ENCODE peak calls at places on chromosomes 7 and 10, in ten cellular contexts. R, I, M, T, N, X, C, A, G and Q are unnamed samples.
A peak's percentile ranks its signal among the peaks of the same experiment; 100 is the strongest.

GRCh38 chr10:6348091-6348862 is 145.5 kb downstream of the PFKFB3 start:
- DNase-seq in X (no peak), A (peak; percentile 34), R (peak; percentile 55), T (no peak), M (no peak), G (no peak), I (peak; percentile 1), N (peak; percentile 74), C (peak; percentile 51), Q (no peak)

GRCh38 chr7:148149730-148150129 is 440.8 kb upstream of the C7orf33 start:
- DNase-seq in C (no peak), N (no peak), I (no peak), M (no peak), R (no peak), G (no peak), A (no peak), T (no peak), X (no peak), Q (no peak)

GRCh38 chr10:122490786-122491680 is 29.7 kb downstream of the HTRA1 start:
- DNase-seq in M (no peak), C (peak; percentile 30), G (no peak), N (peak; percentile 63), I (no peak), A (no peak), R (no peak), T (no peak), X (no peak), Q (no peak)

GRCh38 chr7:6385110-6385792 is 62.5 kb downstream of the DAGLB start:
- DNase-seq in M (no peak), R (no peak), T (peak; percentile 95), A (peak; percentile 93), X (no peak), N (no peak), I (peak; percentile 72), C (no peak), G (no peak), Q (no peak)

GRCh38 chr10:124032982-124033886 is 60.2 kb downstream of the CHST15 start:
- DNase-seq in I (peak; percentile 87), X (no peak), G (no peak), T (peak; percentile 91), A (peak; percentile 77), C (no peak), N (peak; percentile 46), M (no peak), R (no peak), Q (no peak)

GRCh38 chr7:17144313-17144712 is 154.1 kb upstream of the AHR start:
- DNase-seq in I (peak; percentile 69), M (no peak), X (no peak), C (no peak), N (no peak), R (peak; percentile 20), G (no peak), A (peak; percentile 77), T (peak; percentile 65), Q (no peak)

GRCh38 chr7:108204281-108204796 is 74.2 kb upstream of the LAMB4 start:
- DNase-seq in I (no peak), A (no peak), N (no peak), R (no peak), C (no peak), M (no peak), T (no peak), G (no peak), X (no peak), Q (no peak)

GRCh38 chr7:91089382-91089963 is 174.8 kb upstream of the FZD1 start:
- DNase-seq in R (no peak), C (no peak), N (no peak), M (no peak), X (no peak), T (peak; percentile 65), A (no peak), I (no peak), G (no peak), Q (no peak)

GRCh38 chr7:98133181-98133580 is 26.5 kb downstream of the LMTK2 start:
- DNase-seq in A (no peak), T (peak; percentile 36), C (no peak), N (no peak), R (peak; percentile 20), M (no peak), X (no peak), I (peak; percentile 5), G (no peak), Q (no peak)

GRCh38 chr7:12111461-12112405 is 99.4 kb upstream of the TMEM106B start:
- DNase-seq in M (peak; percentile 8), R (no peak), X (no peak), C (no peak), N (peak; percentile 86), A (no peak), T (peak; percentile 14), G (no peak), I (no peak), Q (no peak)

GRCh38 chr7:80581472-80581871 is 57.0 kb upstream of the CD36 start:
- DNase-seq in A (peak; percentile 4), C (no peak), N (no peak), I (no peak), X (no peak), R (no peak), G (no peak), T (peak; percentile 71), M (no peak), Q (no peak)

GRCh38 chr10:121058082-121058481 is 206.9 kb downstream of the WDR11 start:
- DNase-seq in G (no peak), I (no peak), A (no peak), M (no peak), N (no peak), R (no peak), T (no peak), X (no peak), C (no peak), Q (no peak)

GRCh38 chr10:121057291-121057690 is 206.1 kb downstream of the WDR11 start:
- DNase-seq in G (no peak), I (no peak), T (no peak), A (no peak), R (no peak), X (no peak), N (no peak), M (no peak), C (no peak), Q (no peak)

GRCh38 chr10:121049923-121050322 is 198.8 kb downstream of the WDR11 start:
- DNase-seq in N (no peak), I (no peak), C (no peak), R (no peak), X (no peak), G (no peak), M (no peak), T (no peak), A (no peak), Q (no peak)

GRCh38 chr10:121054876-121055275 is 203.7 kb downstream of the WDR11 start:
- DNase-seq in G (no peak), C (no peak), R (no peak), N (no peak), M (no peak), T (no peak), I (no peak), A (no peak), X (no peak), Q (no peak)

GRCh38 chr10:121053151-121053550 is 202.0 kb downstream of the WDR11 start:
- DNase-seq in X (no peak), N (no peak), M (no peak), C (no peak), G (no peak), I (no peak), A (no peak), R (no peak), T (no peak), Q (no peak)
- TF ChIP-seq CTCF in X (no peak), N (no peak), M (no peak), C (no peak), G (no peak), I (no peak), A (no peak), R (no peak), T (no peak), Q (no peak)

DNA sequence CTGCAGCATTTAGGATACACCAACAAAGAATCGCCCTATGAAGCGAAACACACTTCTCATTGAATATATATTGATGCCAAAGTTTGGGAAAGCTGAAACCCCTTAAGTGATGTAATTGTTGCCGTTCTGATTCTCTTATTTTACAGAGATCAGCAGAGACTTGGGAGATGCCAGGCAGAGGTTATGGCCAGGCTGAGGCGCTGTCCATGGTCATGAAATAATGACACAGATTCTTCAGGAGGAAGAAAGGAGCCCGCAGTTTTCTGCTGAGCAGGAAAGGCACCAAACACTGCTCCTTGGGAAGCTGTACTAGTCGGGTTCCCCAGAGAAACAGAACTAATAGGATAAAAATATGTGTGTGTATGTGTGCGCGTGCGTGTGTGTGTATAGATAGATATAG is 566.0 kb downstream of the CALN1 start:
- DNase-seq in M (peak; percentile 58), X (no peak), N (no peak), R (no peak), G (no peak), I (no peak), T (no peak), A (no peak), C (no peak), Q (no peak)
- TF ChIP-seq CTCF in M (no peak), X (no peak), N (no peak), R (no peak), G (no peak), I (no peak), T (no peak), A (no peak), C (no peak), Q (no peak)

DNA sequence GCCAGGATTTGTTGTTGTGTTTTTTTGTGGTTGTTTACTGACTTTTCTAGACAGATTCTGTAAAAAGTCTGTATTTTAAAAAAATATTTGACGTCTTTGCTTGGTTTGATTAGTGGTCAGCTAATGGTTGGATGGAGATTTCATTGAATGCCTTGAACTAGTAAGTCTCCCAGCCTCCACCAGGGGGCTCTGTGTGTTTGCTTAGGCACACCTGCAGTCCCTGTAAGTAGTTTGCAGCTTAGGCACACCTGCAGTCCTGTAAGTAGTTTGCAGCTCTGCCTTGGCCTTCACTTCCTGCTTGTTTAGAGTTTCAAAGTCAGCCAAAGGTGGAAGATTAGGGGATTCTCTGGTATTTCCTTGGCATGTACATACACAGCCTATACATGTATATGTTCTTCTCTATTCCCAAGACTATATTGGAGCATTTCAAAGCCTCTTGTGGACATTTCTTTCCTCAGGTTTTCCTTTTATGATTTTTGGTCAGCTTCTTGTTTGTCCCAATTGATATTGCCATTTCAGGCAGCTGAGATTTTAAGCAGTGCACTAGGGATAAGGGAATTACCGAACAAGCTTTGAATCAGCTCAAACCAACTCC is 101.6 kb downstream of the CCSER2 start:
- DNase-seq in C (peak; percentile 70), N (no peak), A (peak; percentile 25), R (peak; percentile 50), I (peak; percentile 45), G (no peak), M (peak; percentile 60), X (no peak), T (peak; percentile 78), Q (peak; percentile 35)
- TF ChIP-seq CTCF in C (peak; percentile 79), N (peak; percentile 75), A (peak; percentile 88), R (peak; percentile 78), I (peak; percentile 93), G (no peak), M (peak; percentile 56), X (peak; percentile 47), T (peak; percentile 86), Q (no peak)

DNA sequence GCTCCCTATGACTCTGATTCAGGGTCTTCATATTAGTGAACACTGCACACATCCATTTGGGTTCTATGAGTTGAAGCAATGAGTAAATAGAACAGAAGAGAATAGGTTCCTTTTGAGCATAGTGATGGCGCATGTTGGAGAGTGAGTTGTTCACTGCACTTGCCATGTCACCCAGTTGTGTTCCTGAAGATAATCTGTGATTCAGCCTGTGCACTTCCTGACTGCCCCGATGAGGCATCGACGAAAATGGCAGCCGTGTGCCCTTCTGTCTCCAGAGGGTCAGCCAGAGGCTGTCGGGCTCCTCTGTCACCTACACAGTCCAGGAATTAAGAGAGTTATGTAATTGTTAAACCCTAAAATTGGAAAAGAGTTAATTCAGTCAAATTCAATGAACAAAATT is 94.7 kb downstream of the GALNT11 start:
- DNase-seq in M (no peak), I (peak; percentile 34), T (peak; percentile 10), R (no peak), G (no peak), C (no peak), N (no peak), X (no peak), A (no peak), Q (no peak)
- TF ChIP-seq CTCF in M (no peak), I (no peak), T (no peak), R (no peak), G (no peak), C (no peak), N (no peak), X (no peak), A (no peak), Q (no peak)